ENCODE peak calls at places on chromosomes 16 and 17, in six cellular contexts. One of them, this sample, is unnamed.

GRCh38 chr17:48457080-48457836 is 27.2 kb upstream of the SKAP1 start:
- DNase-seq in AG10803: peak
- DNase-seq in A549: peak
- DNase-seq in AG04449: no peak
- DNase-seq in NCI-H1105 treated with DMSO at 0.1 percent for 48 hours: peak
- DNase-seq in activated CD4-positive, alpha-beta T cell treated with anti-CD3 and anti-CD28 coated beads, Interleukin-2, amount 50 U/mL, for 1 hour: peak
- DNase-seq in this sample: peak

GRCh38 chr17:27631409-27631755 is 394 bp downstream of the LGALS9 start:
- DNase-seq in activated CD4-positive, alpha-beta T cell treated with anti-CD3 and anti-CD28 coated beads, Interleukin-2, amount 50 U/mL, for 1 hour: no peak
- DNase-seq in NCI-H1105 treated with DMSO at 0.1 percent for 48 hours: no peak
- DNase-seq in AG04449: no peak
- DNase-seq in AG10803: no peak
- DNase-seq in A549: no peak
- DNase-seq in this sample: no peak

GRCh38 chr17:7580631-7581554 is 1.5 kb downstream of the CD68 start:
- DNase-seq in activated CD4-positive, alpha-beta T cell treated with anti-CD3 and anti-CD28 coated beads, Interleukin-2, amount 50 U/mL, for 1 hour: no peak
- DNase-seq in AG04449: no peak
- DNase-seq in NCI-H1105 treated with DMSO at 0.1 percent for 48 hours: no peak
- DNase-seq in AG10803: no peak
- DNase-seq in A549: no peak
- DNase-seq in this sample: no peak

GRCh38 chr17:492015-492399 is 139.4 kb upstream of the RPH3AL start:
- DNase-seq in activated CD4-positive, alpha-beta T cell treated with anti-CD3 and anti-CD28 coated beads, Interleukin-2, amount 50 U/mL, for 1 hour: no peak
- DNase-seq in NCI-H1105 treated with DMSO at 0.1 percent for 48 hours: no peak
- DNase-seq in AG10803: no peak
- DNase-seq in A549: no peak
- DNase-seq in AG04449: no peak
- DNase-seq in this sample: no peak

GRCh38 chr16:77937473-77938195 is 84.7 kb upstream of the CLEC3A start:
- DNase-seq in activated CD4-positive, alpha-beta T cell treated with anti-CD3 and anti-CD28 coated beads, Interleukin-2, amount 50 U/mL, for 1 hour: no peak
- DNase-seq in AG10803: no peak
- DNase-seq in A549: no peak
- DNase-seq in AG04449: no peak
- DNase-seq in NCI-H1105 treated with DMSO at 0.1 percent for 48 hours: no peak
- DNase-seq in this sample: no peak

GRCh38 chr16:25374556-25374955 is 116.9 kb upstream of the ZKSCAN2 start:
- DNase-seq in A549: no peak
- DNase-seq in AG10803: no peak
- DNase-seq in NCI-H1105 treated with DMSO at 0.1 percent for 48 hours: no peak
- DNase-seq in activated CD4-positive, alpha-beta T cell treated with anti-CD3 and anti-CD28 coated beads, Interleukin-2, amount 50 U/mL, for 1 hour: no peak
- DNase-seq in AG04449: no peak
- DNase-seq in this sample: no peak

GRCh38 chr17:31019004-31019403 is 48.2 kb downstream of the RNF135 start:
- DNase-seq in AG10803: no peak
- DNase-seq in AG04449: no peak
- DNase-seq in activated CD4-positive, alpha-beta T cell treated with anti-CD3 and anti-CD28 coated beads, Interleukin-2, amount 50 U/mL, for 1 hour: no peak
- DNase-seq in NCI-H1105 treated with DMSO at 0.1 percent for 48 hours: no peak
- DNase-seq in A549: no peak
- DNase-seq in this sample: no peak

GRCh38 chr16:35207059-35207999 is 1747.9 kb downstream of the TP53TG3F start:
- DNase-seq in NCI-H1105 treated with DMSO at 0.1 percent for 48 hours: no peak
- DNase-seq in activated CD4-positive, alpha-beta T cell treated with anti-CD3 and anti-CD28 coated beads, Interleukin-2, amount 50 U/mL, for 1 hour: no peak
- DNase-seq in A549: no peak
- DNase-seq in AG10803: no peak
- DNase-seq in AG04449: no peak
- DNase-seq in this sample: no peak

GRCh38 chr16:1061769-1062505 is 10.6 kb upstream of the SSTR5 start:
- DNase-seq in A549: no peak
- DNase-seq in NCI-H1105 treated with DMSO at 0.1 percent for 48 hours: no peak
- DNase-seq in AG10803: no peak
- DNase-seq in activated CD4-positive, alpha-beta T cell treated with anti-CD3 and anti-CD28 coated beads, Interleukin-2, amount 50 U/mL, for 1 hour: no peak
- DNase-seq in AG04449: no peak
- DNase-seq in this sample: no peak

GRCh38 chr16:85104821-85105391 is 7.4 kb downstream of the CIBAR2 start:
- DNase-seq in activated CD4-positive, alpha-beta T cell treated with anti-CD3 and anti-CD28 coated beads, Interleukin-2, amount 50 U/mL, for 1 hour: no peak
- DNase-seq in A549: no peak
- DNase-seq in AG10803: no peak
- DNase-seq in AG04449: no peak
- DNase-seq in NCI-H1105 treated with DMSO at 0.1 percent for 48 hours: no peak
- DNase-seq in this sample: no peak

GRCh38 chr16:31458073-31458834 is 1.0 kb upstream of the ARMC5 start:
- DNase-seq in A549: peak
- DNase-seq in activated CD4-positive, alpha-beta T cell treated with anti-CD3 and anti-CD28 coated beads, Interleukin-2, amount 50 U/mL, for 1 hour: peak
- DNase-seq in AG04449: no peak
- DNase-seq in AG10803: peak
- DNase-seq in NCI-H1105 treated with DMSO at 0.1 percent for 48 hours: no peak
- DNase-seq in this sample: no peak

GRCh38 chr16:72875291-72876036 is 172.5 kb downstream of the ZFHX3 start:
- DNase-seq in AG04449: no peak
- DNase-seq in AG10803: no peak
- DNase-seq in NCI-H1105 treated with DMSO at 0.1 percent for 48 hours: no peak
- DNase-seq in A549: no peak
- DNase-seq in activated CD4-positive, alpha-beta T cell treated with anti-CD3 and anti-CD28 coated beads, Interleukin-2, amount 50 U/mL, for 1 hour: no peak
- DNase-seq in this sample: no peak

GRCh38 chr17:83118071-83118841 is 38.8 kb downstream of the METRNL start:
- DNase-seq in activated CD4-positive, alpha-beta T cell treated with anti-CD3 and anti-CD28 coated beads, Interleukin-2, amount 50 U/mL, for 1 hour: no peak
- DNase-seq in NCI-H1105 treated with DMSO at 0.1 percent for 48 hours: no peak
- DNase-seq in AG04449: no peak
- DNase-seq in AG10803: no peak
- DNase-seq in A549: no peak
- DNase-seq in this sample: peak

GRCh38 chr17:17700251-17700969 is 19.2 kb downstream of the RAI1 start:
- DNase-seq in AG04449: no peak
- DNase-seq in NCI-H1105 treated with DMSO at 0.1 percent for 48 hours: no peak
- DNase-seq in activated CD4-positive, alpha-beta T cell treated with anti-CD3 and anti-CD28 coated beads, Interleukin-2, amount 50 U/mL, for 1 hour: no peak
- DNase-seq in AG10803: no peak
- DNase-seq in A549: no peak
- DNase-seq in this sample: no peak

GRCh38 chr17:72409405-72410002 is 288.7 kb downstream of the SOX9 start:
- DNase-seq in AG04449: no peak
- DNase-seq in A549: no peak
- DNase-seq in activated CD4-positive, alpha-beta T cell treated with anti-CD3 and anti-CD28 coated beads, Interleukin-2, amount 50 U/mL, for 1 hour: no peak
- DNase-seq in AG10803: no peak
- DNase-seq in NCI-H1105 treated with DMSO at 0.1 percent for 48 hours: no peak
- DNase-seq in this sample: no peak

GRCh38 chr17:13562271-13562800 is 39.4 kb downstream of the HS3ST3A1 start:
- DNase-seq in A549: no peak
- DNase-seq in activated CD4-positive, alpha-beta T cell treated with anti-CD3 and anti-CD28 coated beads, Interleukin-2, amount 50 U/mL, for 1 hour: no peak
- DNase-seq in AG10803: peak
- DNase-seq in NCI-H1105 treated with DMSO at 0.1 percent for 48 hours: no peak
- DNase-seq in AG04449: peak
- DNase-seq in this sample: peak

GRCh38 chr17:6279659-6280058 is 155.3 kb downstream of the AIPL1 start:
- DNase-seq in A549: no peak
- DNase-seq in NCI-H1105 treated with DMSO at 0.1 percent for 48 hours: peak
- DNase-seq in activated CD4-positive, alpha-beta T cell treated with anti-CD3 and anti-CD28 coated beads, Interleukin-2, amount 50 U/mL, for 1 hour: no peak
- DNase-seq in AG10803: no peak
- DNase-seq in AG04449: no peak
- DNase-seq in this sample: no peak

GRCh38 chr17:82380860-82381702 is 9.5 kb downstream of the UTS2R start:
- DNase-seq in NCI-H1105 treated with DMSO at 0.1 percent for 48 hours: no peak
- DNase-seq in activated CD4-positive, alpha-beta T cell treated with anti-CD3 and anti-CD28 coated beads, Interleukin-2, amount 50 U/mL, for 1 hour: no peak
- DNase-seq in AG10803: peak
- DNase-seq in A549: no peak
- DNase-seq in AG04449: no peak
- DNase-seq in this sample: no peak

GRCh38 chr16:89322381-89323119 is 105.0 kb downstream of the ZNF778 start:
- DNase-seq in activated CD4-positive, alpha-beta T cell treated with anti-CD3 and anti-CD28 coated beads, Interleukin-2, amount 50 U/mL, for 1 hour: no peak
- DNase-seq in NCI-H1105 treated with DMSO at 0.1 percent for 48 hours: no peak
- DNase-seq in A549: peak
- DNase-seq in AG04449: no peak
- DNase-seq in AG10803: peak
- DNase-seq in this sample: no peak

GRCh38 chr16:17177968-17178880 is 292.5 kb downstream of the XYLT1 start:
- DNase-seq in NCI-H1105 treated with DMSO at 0.1 percent for 48 hours: no peak
- DNase-seq in activated CD4-positive, alpha-beta T cell treated with anti-CD3 and anti-CD28 coated beads, Interleukin-2, amount 50 U/mL, for 1 hour: no peak
- DNase-seq in A549: no peak
- DNase-seq in AG04449: no peak
- DNase-seq in AG10803: peak
- DNase-seq in this sample: no peak

GRCh38 chr16:78816499-78817441 is 717.3 kb downstream of the WWOX start:
- DNase-seq in AG04449: no peak
- DNase-seq in AG10803: peak
- DNase-seq in NCI-H1105 treated with DMSO at 0.1 percent for 48 hours: no peak
- DNase-seq in A549: no peak
- DNase-seq in activated CD4-positive, alpha-beta T cell treated with anti-CD3 and anti-CD28 coated beads, Interleukin-2, amount 50 U/mL, for 1 hour: no peak
- DNase-seq in this sample: no peak

GRCh38 chr16:19419691-19420060 is 2.0 kb downstream of the TMC5 start:
- DNase-seq in AG10803: no peak
- DNase-seq in AG04449: no peak
- DNase-seq in A549: peak
- DNase-seq in activated CD4-positive, alpha-beta T cell treated with anti-CD3 and anti-CD28 coated beads, Interleukin-2, amount 50 U/mL, for 1 hour: no peak
- DNase-seq in NCI-H1105 treated with DMSO at 0.1 percent for 48 hours: no peak
- DNase-seq in this sample: no peak

GRCh38 chr16:83847371-83848225 is 39.8 kb downstream of the HSBP1 start:
- DNase-seq in activated CD4-positive, alpha-beta T cell treated with anti-CD3 and anti-CD28 coated beads, Interleukin-2, amount 50 U/mL, for 1 hour: no peak
- DNase-seq in AG04449: no peak
- DNase-seq in AG10803: no peak
- DNase-seq in A549: no peak
- DNase-seq in NCI-H1105 treated with DMSO at 0.1 percent for 48 hours: no peak
- DNase-seq in this sample: no peak

GRCh38 chr16:85522842-85523601 is 90.1 kb upstream of the GSE1 start:
- DNase-seq in A549: no peak
- DNase-seq in activated CD4-positive, alpha-beta T cell treated with anti-CD3 and anti-CD28 coated beads, Interleukin-2, amount 50 U/mL, for 1 hour: no peak
- DNase-seq in AG04449: no peak
- DNase-seq in AG10803: peak
- DNase-seq in NCI-H1105 treated with DMSO at 0.1 percent for 48 hours: no peak
- DNase-seq in this sample: no peak

GRCh38 chr16:80366023-80366422 is 174.8 kb upstream of the DYNLRB2 start:
- DNase-seq in A549: no peak
- DNase-seq in activated CD4-positive, alpha-beta T cell treated with anti-CD3 and anti-CD28 coated beads, Interleukin-2, amount 50 U/mL, for 1 hour: no peak
- DNase-seq in AG04449: no peak
- DNase-seq in AG10803: no peak
- DNase-seq in NCI-H1105 treated with DMSO at 0.1 percent for 48 hours: no peak
- DNase-seq in this sample: no peak

GRCh38 chr17:28001149-28001548 is 41.3 kb upstream of the NLK start:
- DNase-seq in activated CD4-positive, alpha-beta T cell treated with anti-CD3 and anti-CD28 coated beads, Interleukin-2, amount 50 U/mL, for 1 hour: no peak
- DNase-seq in AG10803: no peak
- DNase-seq in A549: no peak
- DNase-seq in NCI-H1105 treated with DMSO at 0.1 percent for 48 hours: no peak
- DNase-seq in AG04449: no peak
- DNase-seq in this sample: no peak

GRCh38 chr17:58965221-58965620 is 141.5 kb downstream of the TRIM37 start:
- DNase-seq in NCI-H1105 treated with DMSO at 0.1 percent for 48 hours: no peak
- DNase-seq in AG04449: no peak
- DNase-seq in AG10803: no peak
- DNase-seq in A549: no peak
- DNase-seq in activated CD4-positive, alpha-beta T cell treated with anti-CD3 and anti-CD28 coated beads, Interleukin-2, amount 50 U/mL, for 1 hour: no peak
- DNase-seq in this sample: no peak

GRCh38 chr16:67936876-67937605 is 391 bp upstream of the PSMB10 start:
- DNase-seq in A549: peak
- DNase-seq in AG04449: no peak
- DNase-seq in NCI-H1105 treated with DMSO at 0.1 percent for 48 hours: no peak
- DNase-seq in activated CD4-positive, alpha-beta T cell treated with anti-CD3 and anti-CD28 coated beads, Interleukin-2, amount 50 U/mL, for 1 hour: peak
- DNase-seq in AG10803: no peak
- DNase-seq in this sample: no peak

GRCh38 chr17:12395733-12396354 is 269.8 kb upstream of the MYOCD start:
- DNase-seq in NCI-H1105 treated with DMSO at 0.1 percent for 48 hours: no peak
- DNase-seq in activated CD4-positive, alpha-beta T cell treated with anti-CD3 and anti-CD28 coated beads, Interleukin-2, amount 50 U/mL, for 1 hour: no peak
- DNase-seq in A549: peak
- DNase-seq in AG04449: no peak
- DNase-seq in AG10803: no peak
- DNase-seq in this sample: no peak

GRCh38 chr16:54121539-54122295 is 164.9 kb downstream of the IRX3 start:
- DNase-seq in activated CD4-positive, alpha-beta T cell treated with anti-CD3 and anti-CD28 coated beads, Interleukin-2, amount 50 U/mL, for 1 hour: no peak
- DNase-seq in AG10803: no peak
- DNase-seq in NCI-H1105 treated with DMSO at 0.1 percent for 48 hours: no peak
- DNase-seq in A549: no peak
- DNase-seq in AG04449: no peak
- DNase-seq in this sample: no peak

GRCh38 chr16:2952679-2953078 is 11.4 kb upstream of the KREMEN2 start:
- DNase-seq in NCI-H1105 treated with DMSO at 0.1 percent for 48 hours: peak
- DNase-seq in A549: no peak
- DNase-seq in activated CD4-positive, alpha-beta T cell treated with anti-CD3 and anti-CD28 coated beads, Interleukin-2, amount 50 U/mL, for 1 hour: no peak
- DNase-seq in AG04449: no peak
- DNase-seq in AG10803: no peak
- DNase-seq in this sample: no peak

GRCh38 chr16:57480754-57481230 is 5.5 kb downstream of the DOK4 start:
- DNase-seq in NCI-H1105 treated with DMSO at 0.1 percent for 48 hours: no peak
- DNase-seq in AG04449: no peak
- DNase-seq in A549: no peak
- DNase-seq in AG10803: no peak
- DNase-seq in activated CD4-positive, alpha-beta T cell treated with anti-CD3 and anti-CD28 coated beads, Interleukin-2, amount 50 U/mL, for 1 hour: no peak
- DNase-seq in this sample: no peak

GRCh38 chr17:61617261-61617660 is 26.2 kb upstream of the NACA2 start:
- DNase-seq in activated CD4-positive, alpha-beta T cell treated with anti-CD3 and anti-CD28 coated beads, Interleukin-2, amount 50 U/mL, for 1 hour: no peak
- DNase-seq in AG04449: no peak
- DNase-seq in NCI-H1105 treated with DMSO at 0.1 percent for 48 hours: no peak
- DNase-seq in AG10803: peak
- DNase-seq in A549: no peak
- DNase-seq in this sample: no peak

GRCh38 chr16:52574105-52574437 is 27.1 kb upstream of the TOX3 start:
- DNase-seq in NCI-H1105 treated with DMSO at 0.1 percent for 48 hours: no peak
- DNase-seq in AG10803: no peak
- DNase-seq in A549: no peak
- DNase-seq in AG04449: no peak
- DNase-seq in activated CD4-positive, alpha-beta T cell treated with anti-CD3 and anti-CD28 coated beads, Interleukin-2, amount 50 U/mL, for 1 hour: no peak
- DNase-seq in this sample: no peak

GRCh38 chr16:11482946-11483748 is 103.6 kb downstream of the LITAF start:
- DNase-seq in A549: no peak
- DNase-seq in AG10803: no peak
- DNase-seq in AG04449: no peak
- DNase-seq in NCI-H1105 treated with DMSO at 0.1 percent for 48 hours: no peak
- DNase-seq in activated CD4-positive, alpha-beta T cell treated with anti-CD3 and anti-CD28 coated beads, Interleukin-2, amount 50 U/mL, for 1 hour: no peak
- DNase-seq in this sample: no peak

GRCh38 chr17:48619821-48620496 is 4.9 kb upstream of the HOXB8 start:
- DNase-seq in NCI-H1105 treated with DMSO at 0.1 percent for 48 hours: no peak
- DNase-seq in activated CD4-positive, alpha-beta T cell treated with anti-CD3 and anti-CD28 coated beads, Interleukin-2, amount 50 U/mL, for 1 hour: no peak
- DNase-seq in AG04449: no peak
- DNase-seq in A549: no peak
- DNase-seq in AG10803: no peak
- DNase-seq in this sample: no peak

GRCh38 chr16:57822018-57822553 is 19.8 kb upstream of the KIFC3 start:
- DNase-seq in activated CD4-positive, alpha-beta T cell treated with anti-CD3 and anti-CD28 coated beads, Interleukin-2, amount 50 U/mL, for 1 hour: no peak
- DNase-seq in AG10803: no peak
- DNase-seq in AG04449: no peak
- DNase-seq in A549: no peak
- DNase-seq in NCI-H1105 treated with DMSO at 0.1 percent for 48 hours: no peak
- DNase-seq in this sample: no peak

GRCh38 chr16:35149550-35149949 is 1690.1 kb downstream of the TP53TG3F start:
- DNase-seq in A549: no peak
- DNase-seq in AG10803: no peak
- DNase-seq in activated CD4-positive, alpha-beta T cell treated with anti-CD3 and anti-CD28 coated beads, Interleukin-2, amount 50 U/mL, for 1 hour: no peak
- DNase-seq in AG04449: no peak
- DNase-seq in NCI-H1105 treated with DMSO at 0.1 percent for 48 hours: no peak
- DNase-seq in this sample: no peak

GRCh38 chr16:67100569-67101300 is 9.0 kb upstream of the PHAF1 start:
- DNase-seq in AG10803: no peak
- DNase-seq in A549: peak
- DNase-seq in activated CD4-positive, alpha-beta T cell treated with anti-CD3 and anti-CD28 coated beads, Interleukin-2, amount 50 U/mL, for 1 hour: no peak
- DNase-seq in AG04449: no peak
- DNase-seq in NCI-H1105 treated with DMSO at 0.1 percent for 48 hours: no peak
- DNase-seq in this sample: no peak

GRCh38 chr16:19555938-19556778 is 655 bp downstream of the VPS35L start:
- DNase-seq in AG04449: no peak
- DNase-seq in NCI-H1105 treated with DMSO at 0.1 percent for 48 hours: no peak
- DNase-seq in A549: peak
- DNase-seq in AG10803: peak
- DNase-seq in activated CD4-positive, alpha-beta T cell treated with anti-CD3 and anti-CD28 coated beads, Interleukin-2, amount 50 U/mL, for 1 hour: peak
- DNase-seq in this sample: no peak

This sample was measured in omental fat pad.